ENCODE peak calls at places on chromosome 13, in ten cellular contexts. E, K, A, Y, P, S, T, R, M and U are unnamed samples.

GRCh38 chr13:83312194-83312593 is 570.1 kb downstream of the SLITRK1 start:
- DNase-seq in E (no peak), K (peak), A (no peak), Y (no peak), P (no peak), S (no peak), T (no peak), R (peak), M (no peak), U (no peak)

GRCh38 chr13:112713517-112714253 is 23.8 kb downstream of the ATP11A start:
- DNase-seq in E (no peak), K (no peak), A (no peak), Y (no peak), P (no peak), S (no peak), T (no peak), R (no peak), M (no peak), U (no peak)

GRCh38 chr13:98300956-98301641 is 124.0 kb upstream of the RNF113B start:
- DNase-seq in E (no peak), K (peak), A (no peak), Y (no peak), P (no peak), S (no peak), T (no peak), R (peak), M (no peak), U (no peak)

GRCh38 chr13:101626925-101627555 is 174.6 kb downstream of the ITGBL1 start:
- DNase-seq in E (no peak), K (peak), A (no peak), Y (no peak), P (no peak), S (no peak), T (no peak), R (no peak), M (no peak), U (no peak)

GRCh38 chr13:79307866-79308298 is 98.2 kb downstream of the RBM26 start:
- DNase-seq in E (peak), K (peak), A (no peak), Y (peak), P (no peak), S (no peak), T (no peak), R (peak), M (no peak), U (peak)

GRCh38 chr13:35824825-35825224 is 306.4 kb downstream of the DCLK1 start:
- DNase-seq in E (no peak), K (no peak), A (no peak), Y (no peak), P (no peak), S (no peak), T (no peak), R (no peak), M (no peak), U (no peak)

GRCh38 chr13:114319441-114319871 is 5.2 kb downstream of the CHAMP1 start:
- DNase-seq in E (no peak), K (peak), A (no peak), Y (peak), P (no peak), S (no peak), T (no peak), R (peak), M (no peak), U (peak)

GRCh38 chr13:80666782-80667537 is 326.0 kb upstream of the SPRY2 start:
- DNase-seq in E (no peak), K (peak), A (no peak), Y (peak), P (no peak), S (no peak), T (no peak), R (peak), M (no peak), U (peak)

GRCh38 chr13:33096886-33097610 is 80.8 kb downstream of the KL start:
- DNase-seq in E (no peak), K (no peak), A (no peak), Y (no peak), P (no peak), S (no peak), T (no peak), R (no peak), M (no peak), U (no peak)

GRCh38 chr13:41025518-41025917 is 6.4 kb upstream of the ELF1 start:
- DNase-seq in E (no peak), K (no peak), A (no peak), Y (no peak), P (no peak), S (peak), T (no peak), R (no peak), M (no peak), U (no peak)

GRCh38 chr13:34570954-34571353 is 371.1 kb upstream of the NBEA start:
- DNase-seq in E (no peak), K (peak), A (no peak), Y (no peak), P (no peak), S (no peak), T (no peak), R (no peak), M (no peak), U (no peak)

GRCh38 chr13:21529102-21529893 is 70.2 kb upstream of the ZDHHC20 start:
- DNase-seq in E (no peak), K (no peak), A (no peak), Y (no peak), P (no peak), S (no peak), T (no peak), R (no peak), M (no peak), U (no peak)

GRCh38 chr13:105196052-105196451 is 1339.4 kb downstream of the EFNB2 start:
- DNase-seq in E (no peak), K (no peak), A (no peak), Y (no peak), P (no peak), S (peak), T (no peak), R (peak), M (no peak), U (no peak)

GRCh38 chr13:29905845-29906244 is 55.4 kb upstream of the UBL3 start:
- DNase-seq in E (no peak), K (peak), A (no peak), Y (no peak), P (no peak), S (peak), T (no peak), R (peak), M (no peak), U (peak)

GRCh38 chr13:97627566-97627965 is 193.6 kb downstream of the RAP2A start:
- DNase-seq in E (peak), K (peak), A (no peak), Y (peak), P (peak), S (peak), T (no peak), R (peak), M (no peak), U (peak)

GRCh38 chr13:41122838-41123237 is 9.8 kb downstream of the KBTBD6 start:
- DNase-seq in E (no peak), K (no peak), A (no peak), Y (no peak), P (no peak), S (no peak), T (no peak), R (peak), M (peak), U (peak)

GRCh38 chr13:71864094-71864980 is 2.7 kb downstream of the DACH1 start:
- DNase-seq in E (no peak), K (peak), A (no peak), Y (no peak), P (no peak), S (peak), T (no peak), R (no peak), M (no peak), U (no peak)

GRCh38 chr13:21231426-21231945 is 55.0 kb downstream of the MRPL57 start:
- DNase-seq in E (no peak), K (no peak), A (no peak), Y (no peak), P (no peak), S (no peak), T (no peak), R (no peak), M (no peak), U (no peak)

GRCh38 chr13:40375522-40376171 is 290.8 kb downstream of the FOXO1 start:
- DNase-seq in E (no peak), K (no peak), A (peak), Y (no peak), P (no peak), S (no peak), T (no peak), R (no peak), M (no peak), U (no peak)

GRCh38 chr13:24217601-24218281 is 57.2 kb downstream of the SPATA13 start:
- DNase-seq in E (no peak), K (no peak), A (no peak), Y (no peak), P (no peak), S (no peak), T (no peak), R (peak), M (no peak), U (no peak)

GRCh38 chr13:47038196-47038595 is 141.3 kb upstream of the HTR2A start:
- DNase-seq in E (no peak), K (no peak), A (no peak), Y (no peak), P (no peak), S (no peak), T (no peak), R (no peak), M (no peak), U (peak)

GRCh38 chr13:78649997-78650724 is 8.8 kb downstream of the OBI1 start:
- DNase-seq in E (no peak), K (no peak), A (no peak), Y (no peak), P (no peak), S (no peak), T (no peak), R (no peak), M (no peak), U (no peak)

GRCh38 chr13:36919833-36920611 is at the start of gene SMAD9:
- DNase-seq in E (peak), K (peak), A (peak), Y (peak), P (no peak), S (peak), T (peak), R (peak), M (no peak), U (peak)

GRCh38 chr13:104831823-104832222 is 1703.6 kb downstream of the EFNB2 start:
- DNase-seq in E (no peak), K (no peak), A (no peak), Y (no peak), P (no peak), S (no peak), T (no peak), R (no peak), M (no peak), U (no peak)

GRCh38 chr13:46667687-46668281 is 114.8 kb downstream of the LRCH1 start:
- DNase-seq in E (no peak), K (no peak), A (no peak), Y (no peak), P (no peak), S (no peak), T (no peak), R (peak), M (peak), U (peak)

GRCh38 chr13:54563286-54563685 is 1534.7 kb downstream of the OLFM4 start:
- DNase-seq in E (no peak), K (no peak), A (no peak), Y (no peak), P (no peak), S (no peak), T (no peak), R (no peak), M (no peak), U (no peak)

GRCh38 chr13:57611956-57612355 is 19.6 kb upstream of the PCDH17 start:
- DNase-seq in E (no peak), K (no peak), A (no peak), Y (no peak), P (no peak), S (no peak), T (no peak), R (no peak), M (no peak), U (no peak)

GRCh38 chr13:26971990-26972888 is 199.4 kb downstream of the USP12 start:
- DNase-seq in E (no peak), K (no peak), A (no peak), Y (no peak), P (no peak), S (peak), T (no peak), R (peak), M (no peak), U (peak)

GRCh38 chr13:51688937-51689336 is 104.7 kb downstream of the WDFY2 start:
- DNase-seq in E (no peak), K (no peak), A (no peak), Y (no peak), P (no peak), S (no peak), T (no peak), R (no peak), M (no peak), U (no peak)

GRCh38 chr13:43348397-43348796 is 325.0 kb downstream of the DNAJC15 start:
- DNase-seq in E (no peak), K (no peak), A (no peak), Y (no peak), P (no peak), S (no peak), T (no peak), R (peak), M (no peak), U (peak)

GRCh38 chr13:94344126-94344863 is 135.2 kb downstream of the DCT start:
- DNase-seq in E (no peak), K (peak), A (no peak), Y (no peak), P (no peak), S (no peak), T (no peak), R (no peak), M (no peak), U (peak)

GRCh38 chr13:113152894-113153809 is 5.3 kb upstream of the PROZ start:
- DNase-seq in E (no peak), K (peak), A (peak), Y (no peak), P (no peak), S (no peak), T (no peak), R (peak), M (no peak), U (peak)

GRCh38 chr13:61414686-61415664 is 674 bp downstream of the PCDH20 start:
- DNase-seq in E (peak), K (peak), A (no peak), Y (no peak), P (no peak), S (peak), T (no peak), R (peak), M (no peak), U (no peak)
- H3K4me3 ChIP-seq in E (peak), K (peak), A (peak), Y (peak), P (peak), S (no peak), T (peak), R (peak), M (no peak), U (no peak)

DNA sequence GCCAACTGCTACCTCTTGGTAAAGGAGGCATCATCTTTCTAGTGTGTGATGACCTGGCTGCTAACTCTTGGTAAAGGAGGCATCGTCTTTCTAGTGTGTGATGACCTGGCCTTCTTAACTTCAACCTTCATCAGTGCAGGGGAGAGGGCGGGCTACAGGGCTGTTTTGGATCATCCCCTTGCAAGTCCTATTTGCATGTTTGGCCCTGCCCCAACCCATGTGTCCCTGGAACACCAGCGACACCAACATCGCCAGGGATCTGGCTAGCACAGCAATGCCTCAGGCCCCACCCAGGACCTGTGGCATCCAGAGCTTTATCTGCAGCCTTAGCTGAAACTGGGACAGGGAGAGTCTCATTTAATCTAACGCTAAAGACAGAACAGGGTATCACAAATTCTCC is 492.4 kb downstream of the MYO16 start:
- DNase-seq in E (no peak), K (no peak), A (no peak), Y (no peak), P (no peak), S (no peak), T (no peak), R (no peak), M (no peak), U (no peak)
- H3K4me3 ChIP-seq in E (no peak), K (no peak), A (no peak), Y (no peak), P (no peak), S (no peak), T (no peak), R (no peak), M (no peak), U (no peak)

DNA sequence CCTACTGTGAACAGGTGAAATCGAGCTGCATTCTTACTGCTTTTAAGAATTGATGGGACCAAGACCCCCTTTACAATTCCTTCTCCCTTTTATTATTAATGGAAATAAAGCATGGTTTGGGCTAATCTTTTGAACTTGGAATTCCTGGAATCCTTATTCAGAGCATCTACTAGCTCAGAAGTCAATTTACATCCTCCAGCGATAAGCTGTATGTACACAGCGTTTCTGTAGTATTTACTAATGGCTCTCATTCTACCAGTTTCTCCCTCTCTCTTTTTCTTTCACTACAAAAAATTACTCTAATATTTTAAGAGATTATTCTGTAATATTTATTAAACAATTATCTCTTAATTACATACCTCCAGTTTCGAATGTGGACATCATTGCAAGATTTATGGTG is 31.5 kb downstream of the FREM2 start:
- DNase-seq in E (no peak), K (no peak), A (no peak), Y (no peak), P (no peak), S (no peak), T (no peak), R (no peak), M (no peak), U (no peak)
- H3K4me3 ChIP-seq in E (no peak), K (no peak), A (no peak), Y (no peak), P (no peak), S (no peak), T (no peak), R (no peak), M (no peak), U (no peak)

DNA sequence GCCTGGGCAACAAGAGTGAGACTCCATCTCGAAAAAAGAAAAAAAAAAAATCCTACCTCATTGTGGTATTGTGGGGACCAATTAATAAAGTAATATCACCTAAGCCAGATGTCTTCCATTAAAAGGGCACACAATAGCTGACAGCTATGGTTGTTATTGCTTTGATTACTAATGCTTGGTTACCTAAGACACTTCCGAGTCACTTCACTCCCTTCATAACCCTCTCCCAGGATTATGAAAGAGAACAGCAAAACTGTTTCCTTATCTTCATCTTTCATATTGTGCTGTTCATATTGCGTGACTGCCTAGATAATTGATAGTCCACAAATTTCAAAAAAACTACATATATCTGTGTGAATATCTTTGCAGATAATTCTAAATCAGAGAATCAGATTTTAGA is 10.3 kb upstream of the HSPH1 start:
- DNase-seq in E (no peak), K (peak), A (no peak), Y (no peak), P (no peak), S (no peak), T (no peak), R (peak), M (no peak), U (peak)
- H3K4me3 ChIP-seq in E (no peak), K (peak), A (no peak), Y (no peak), P (no peak), S (no peak), T (no peak), R (no peak), M (no peak), U (no peak)

GRCh38 chr13:110874508-110874960 is 40.3 kb downstream of the ANKRD10 start:
- DNase-seq in E (peak), K (peak), A (peak), Y (peak), P (peak), S (peak), T (peak), R (peak), M (no peak), U (peak)

GRCh38 chr13:110876592-110876991 is 38.3 kb downstream of the ANKRD10 start:
- DNase-seq in E (no peak), K (no peak), A (no peak), Y (no peak), P (no peak), S (no peak), T (no peak), R (no peak), M (no peak), U (no peak)

GRCh38 chr13:110872768-110873638 is 41.9 kb downstream of the ANKRD10 start:
- DNase-seq in E (no peak), K (no peak), A (no peak), Y (no peak), P (no peak), S (no peak), T (no peak), R (no peak), M (no peak), U (no peak)

GRCh38 chr13:110873639-110874507 is 41.0 kb downstream of the ANKRD10 start:
- DNase-seq in E (no peak), K (no peak), A (no peak), Y (no peak), P (no peak), S (no peak), T (no peak), R (no peak), M (no peak), U (no peak)

GRCh38 chr13:110875243-110875642 is 39.6 kb downstream of the ANKRD10 start:
- DNase-seq in E (no peak), K (no peak), A (no peak), Y (no peak), P (no peak), S (no peak), T (no peak), R (no peak), M (no peak), U (no peak)
- H3K4me3 ChIP-seq in E (peak), K (peak), A (no peak), Y (peak), P (peak), S (peak), T (peak), R (no peak), M (no peak), U (no peak)

DNA sequence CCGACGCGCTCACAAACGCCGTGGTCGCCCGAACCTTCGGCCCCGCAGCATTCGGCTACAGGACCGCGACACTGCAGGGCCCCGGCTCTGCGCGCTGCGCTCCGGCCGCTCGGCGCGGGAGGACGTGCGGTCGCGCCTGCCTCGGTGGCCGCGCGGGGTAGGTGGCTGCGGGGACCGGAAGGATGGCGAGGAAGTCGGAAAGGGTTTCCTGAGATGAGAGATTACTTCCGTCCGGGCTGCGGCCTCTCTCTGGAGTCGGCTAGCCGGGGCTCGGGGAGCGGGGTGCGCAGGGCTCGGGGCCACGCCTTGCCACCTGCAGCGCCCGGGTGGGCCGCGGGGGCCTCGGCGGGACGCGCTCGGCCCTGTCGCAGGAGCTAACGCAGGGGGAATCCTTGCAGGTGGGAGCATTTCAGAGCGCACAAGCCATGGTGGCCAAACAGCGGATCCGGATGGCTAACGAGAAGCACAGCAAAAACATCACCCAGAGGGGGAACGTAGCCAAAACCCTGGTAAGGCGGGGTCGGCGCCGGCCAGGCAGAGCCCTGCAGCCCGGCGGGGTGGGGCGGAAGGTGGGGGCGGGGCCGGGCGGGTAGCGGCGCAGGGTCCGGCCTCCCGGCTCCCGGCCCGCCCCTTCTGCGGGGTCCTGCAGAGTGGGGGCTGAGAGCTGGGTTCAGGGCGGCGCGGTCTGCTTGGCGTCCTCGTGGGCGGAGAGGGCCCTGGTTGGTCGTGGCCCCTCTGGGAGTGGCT is at the start of gene SERP2:
- DNase-seq in E (peak), K (peak), A (no peak), Y (no peak), P (no peak), S (no peak), T (no peak), R (peak), M (no peak), U (peak)
- H3K4me3 ChIP-seq in E (peak), K (peak), A (peak), Y (peak), P (peak), S (no peak), T (peak), R (peak), M (no peak), U (peak)